ENCODE peak calls at places on chromosomes 12 and 14, in eight cellular contexts. I is CD8-positive, alpha-beta memory T cell; G is psoas muscle; R is dorsolateral prefrontal cortex; V is kidney; P is upper lobe of right lung; U is aorta; Y is prostate gland. K is an unnamed sample.

GRCh38 chr12:13417516-13417915 is 221.0 kb downstream of the EMP1 start:
- DNase-seq in I (no peak), G (no peak), R (no peak), V (no peak), P (no peak), U (no peak), Y (no peak), K (no peak)

GRCh38 chr12:115837220-115837619 is 440.3 kb downstream of the MED13L start:
- DNase-seq in I (no peak), G (no peak), R (no peak), V (no peak), P (no peak), U (no peak), Y (no peak), K (no peak)

GRCh38 chr12:128644664-128645296 is 179.0 kb downstream of the SLC15A4 start:
- DNase-seq in I (no peak), G (no peak), R (no peak), V (no peak), P (no peak), U (no peak), Y (peak; percentile 7), K (no peak)

GRCh38 chr14:54025661-54026060 is 69.0 kb upstream of the BMP4 start:
- DNase-seq in I (no peak), G (no peak), R (no peak), V (no peak), P (no peak), U (no peak), Y (no peak), K (no peak)

GRCh38 chr12:41531147-41531829 is 343.2 kb downstream of the PDZRN4 start:
- DNase-seq in I (no peak), G (peak; percentile 83), R (peak; percentile 85), V (no peak), P (no peak), U (peak; percentile 75), Y (no peak), K (peak; percentile 74)

GRCh38 chr12:903055-903454 is 46.4 kb downstream of the RAD52 start:
- DNase-seq in I (no peak), G (no peak), R (no peak), V (no peak), P (no peak), U (no peak), Y (no peak), K (no peak)

GRCh38 chr12:56990648-56991318 is 15.6 kb downstream of the ZBTB39 start:
- DNase-seq in I (no peak), G (no peak), R (no peak), V (no peak), P (no peak), U (no peak), Y (no peak), K (peak; percentile 35)

GRCh38 chr12:4572670-4573069 is 10.7 kb downstream of the DYRK4 start:
- DNase-seq in I (no peak), G (no peak), R (no peak), V (no peak), P (no peak), U (no peak), Y (no peak), K (no peak)

GRCh38 chr12:64452559-64453329 is 824 bp downstream of the TBK1 start:
- DNase-seq in I (no peak), G (no peak), R (no peak), V (no peak), P (no peak), U (no peak), Y (peak; percentile 62), K (no peak)

GRCh38 chr12:106107566-106107965 is 31.2 kb downstream of the NUAK1 start:
- DNase-seq in I (no peak), G (no peak), R (no peak), V (no peak), P (no peak), U (no peak), Y (no peak), K (no peak)

DNA sequence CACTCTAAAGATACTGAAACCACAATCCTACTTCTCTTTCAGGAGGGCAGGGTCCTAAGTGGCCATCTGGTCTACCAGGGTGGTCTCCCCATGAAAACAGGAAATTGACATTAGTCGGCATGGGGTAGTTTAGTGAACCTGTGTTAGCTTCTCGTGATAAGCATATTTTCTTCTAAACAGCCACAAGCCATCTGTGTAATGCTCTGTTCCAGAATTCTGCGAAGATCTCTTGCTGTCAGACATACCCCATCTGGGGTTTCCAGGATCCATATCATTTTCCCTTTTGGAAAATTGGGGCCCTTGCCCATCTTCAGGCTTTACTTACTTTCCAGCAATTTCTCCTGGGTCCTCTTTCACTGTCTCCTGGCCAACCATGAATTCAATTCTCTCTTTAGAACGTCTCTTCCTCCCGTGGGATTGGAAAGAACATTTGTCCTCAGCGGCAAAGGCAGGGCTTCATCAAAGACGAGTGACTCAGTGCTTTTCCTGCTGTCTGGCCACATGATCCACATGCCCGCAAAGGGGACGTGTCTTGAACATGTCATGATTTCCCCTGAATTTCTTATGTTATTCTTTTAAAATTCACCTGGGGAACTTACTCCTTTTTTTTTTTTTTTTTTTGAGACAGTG is 21.4 kb upstream of the NCOR2 start:
- DNase-seq in I (no peak), G (no peak), R (peak; percentile 77), V (peak; percentile 78), P (no peak), U (peak; percentile 74), Y (no peak), K (no peak)
- H3K4me3 ChIP-seq in I (no peak overlapping the region), G (no peak overlapping the region), R (no peak overlapping the region), V (no peak overlapping the region), P (no peak overlapping the region), U (no peak overlapping the region), Y (no peak overlapping the region), K (no peak overlapping the region)

GRCh38 chr14:68590233-68590535 is 202.7 kb downstream of the ZFP36L1 start:
- DNase-seq in I (no peak), G (no peak), R (no peak), V (no peak), P (no peak), U (no peak), Y (peak; percentile 48), K (no peak)
- H3K27ac ChIP-seq in I (no peak overlapping the region), G (peak overlapping the region; percentile 46), R (no peak overlapping the region), V (peak overlapping the region; percentile 54), P (peak overlapping the region; percentile 24), U (no peak overlapping the region), Y (peak overlapping the region; percentile 33), K (peak overlapping the region; percentile 48)

GRCh38 chr14:65195042-65195719 is 92.9 kb upstream of the MAX start:
- DNase-seq in I (no peak), G (no peak), R (no peak), V (no peak), P (no peak), U (no peak), Y (no peak), K (no peak)
- H3K4me3 ChIP-seq in I (no peak overlapping the region), G (no peak overlapping the region), R (no peak overlapping the region), V (no peak overlapping the region), P (no peak overlapping the region), U (no peak overlapping the region), Y (no peak overlapping the region), K (no peak overlapping the region)

GRCh38 chr14:67582061-67582460 is 18.0 kb downstream of the PIGH start:
- DNase-seq in I (no peak), G (no peak), R (no peak), V (no peak), P (no peak), U (no peak), Y (no peak), K (no peak)
- H3K27ac ChIP-seq in I (no peak overlapping the region), G (no peak overlapping the region), R (no peak overlapping the region), V (no peak overlapping the region), P (no peak overlapping the region), U (no peak overlapping the region), Y (no peak overlapping the region), K (no peak overlapping the region)

GRCh38 chr14:89164168-89165074 is 252.6 kb downstream of the FOXN3 start:
- DNase-seq in I (no peak), G (no peak), R (no peak), V (no peak), P (no peak), U (no peak), Y (no peak), K (no peak)
- H3K4me3 ChIP-seq in I (no peak overlapping the region), G (peak overlapping the region; percentile 52), R (no peak overlapping the region), V (peak overlapping the region; percentile 40), P (no peak overlapping the region), U (no peak overlapping the region), Y (no peak overlapping the region), K (peak overlapping the region; percentile 52)

GRCh38 chr12:101620762-101621133 is 26.0 kb downstream of the MYBPC1 start:
- DNase-seq in I (no peak), G (no peak), R (no peak), V (no peak), P (no peak), U (no peak), Y (no peak), K (no peak)

GRCh38 chr12:101619026-101619827 is 24.5 kb downstream of the MYBPC1 start:
- DNase-seq in I (no peak), G (no peak), R (no peak), V (no peak), P (no peak), U (no peak), Y (no peak), K (no peak)

GRCh38 chr12:101612162-101612916 is 17.6 kb downstream of the MYBPC1 start:
- DNase-seq in I (no peak), G (peak; percentile 76), R (no peak), V (no peak), P (no peak), U (no peak), Y (no peak), K (no peak)

GRCh38 chr12:101619868-101620761 is 25.3 kb downstream of the MYBPC1 start:
- DNase-seq in I (no peak), G (no peak), R (no peak), V (no peak), P (no peak), U (no peak), Y (peak; percentile 70), K (no peak)

DNA sequence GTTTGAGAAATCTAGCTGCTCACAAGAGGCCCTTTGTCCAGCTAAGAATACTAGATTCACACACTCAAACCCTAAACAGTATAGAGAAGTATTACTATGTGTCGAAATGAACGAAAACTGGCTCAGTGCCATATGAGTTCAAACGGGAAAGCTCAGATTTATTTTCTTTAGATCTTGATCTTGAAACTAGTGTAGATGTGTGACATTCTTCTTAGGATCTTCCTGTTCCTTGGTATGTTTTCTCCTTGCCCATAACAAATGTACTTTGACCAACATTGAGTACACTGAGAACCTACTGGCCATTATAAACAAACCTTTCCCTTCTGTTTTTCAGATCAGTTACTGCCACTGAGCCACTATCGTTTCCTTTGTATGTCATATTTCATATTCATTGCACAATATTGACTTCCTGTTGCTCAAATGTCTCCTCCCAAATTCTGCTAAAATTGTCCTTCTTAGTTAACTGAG is 21.3 kb downstream of the MYBPC1 start:
- DNase-seq in I (no peak), G (no peak), R (no peak), V (no peak), P (no peak), U (no peak), Y (peak; percentile 80), K (no peak)
- H3K27ac ChIP-seq in I (no peak overlapping the region), G (peak overlapping the region; percentile 88), R (peak overlapping the region; percentile 23), V (no peak overlapping the region), P (peak overlapping the region; percentile 81), U (no peak overlapping the region), Y (peak overlapping the region; percentile 84), K (no peak overlapping the region)

GRCh38 chr12:53994691-53995310 is 5.2 kb upstream of the HOXC9 start:
- DNase-seq in I (no peak), G (no peak), R (no peak), V (peak; percentile 80), P (no peak), U (no peak), Y (no peak), K (no peak)
- H3K4me3 ChIP-seq in I (peak overlapping the region; percentile 67), G (peak overlapping the region; percentile 78), R (no peak overlapping the region), V (peak overlapping the region; percentile 88), P (peak overlapping the region; percentile 52), U (no peak overlapping the region), Y (no peak overlapping the region), K (peak overlapping the region; percentile 70)

GRCh38 chr14:96077983-96078686 is 39.0 kb downstream of the C14orf132 start:
- DNase-seq in I (no peak), G (peak; percentile 11), R (peak; percentile 41), V (no peak), P (no peak), U (no peak), Y (peak; percentile 64), K (no peak)
- H3K27ac ChIP-seq in I (no peak overlapping the region), G (no peak overlapping the region), R (peak overlapping the region; percentile 12), V (no peak overlapping the region), P (no peak overlapping the region), U (no peak overlapping the region), Y (no peak overlapping the region), K (no peak overlapping the region)